ENCODE peak calls at places on chromosomes 6 and 20, in five cellular contexts. K is mesothelial cell of epicardium; T is breast epithelium; X is nephron progenitor cell; M is CD8-positive, alpha-beta T cell. Y is an unnamed sample.
A peak's percentile ranks its signal among the peaks of the same experiment; 100 is the strongest.

GRCh38 chr6:122726649-122727048 is 52.9 kb upstream of the FABP7 start:
- DNase-seq in X (peak; percentile 10), K (no peak), M (no peak), T (no peak), Y (no peak)

GRCh38 chr6:13680448-13680968 is 31.1 kb downstream of the RANBP9 start:
- DNase-seq in T (no peak), K (no peak), X (no peak), M (no peak), Y (no peak)

GRCh38 chr6:37713529-37714119 is 15.9 kb upstream of the MDGA1 start:
- DNase-seq in K (no peak), T (no peak), M (no peak), X (no peak), Y (no peak)

GRCh38 chr6:89289710-89290109 is 25.4 kb downstream of the GABRR2 start:
- DNase-seq in X (no peak), M (no peak), K (no peak), T (no peak), Y (no peak)

GRCh38 chr6:113219783-113220182 is 637.4 kb upstream of the MARCKS start:
- DNase-seq in M (no peak), X (no peak), T (no peak), K (no peak), Y (no peak)

GRCh38 chr6:26311385-26312095 is 53.5 kb upstream of the BTN3A2 start:
- DNase-seq in X (peak; percentile 32), K (no peak), M (peak; percentile 54), T (no peak), Y (no peak)

GRCh38 chr6:136921521-136921935 is 573 bp upstream of the SLC35D3 start:
- DNase-seq in X (peak; percentile 53), T (no peak), K (peak; percentile 26), M (no peak), Y (no peak)

GRCh38 chr6:64664480-64664879 is 1028.9 kb downstream of the PHF3 start:
- DNase-seq in X (no peak), M (no peak), T (no peak), K (no peak), Y (no peak)

GRCh38 chr20:2387180-2387577 is 6.5 kb downstream of the TGM6 start:
- DNase-seq in M (peak; percentile 20), T (no peak), K (no peak), X (peak; percentile 65), Y (no peak)

GRCh38 chr6:84332139-84333034 is 104.9 kb upstream of the CEP162 start:
- DNase-seq in T (no peak), X (no peak), M (no peak), K (no peak), Y (no peak)

GRCh38 chr6:53831956-53832660 is 37.3 kb downstream of the LRRC1 start:
- DNase-seq in T (no peak), X (no peak), K (no peak), M (no peak), Y (no peak)

GRCh38 chr20:3927486-3928291 is 38.5 kb downstream of the PANK2 start:
- DNase-seq in X (no peak), K (no peak), T (no peak), M (no peak), Y (no peak)

GRCh38 chr6:17417817-17418216 is 24.4 kb downstream of the CAP2 start:
- DNase-seq in X (no peak), K (no peak), T (no peak), M (no peak), Y (no peak)

GRCh38 chr20:54085425-54085824 is 15.0 kb upstream of the BCAS1 start:
- DNase-seq in K (no peak), X (no peak), M (no peak), T (no peak), Y (no peak)

GRCh38 chr20:11867286-11867921 is 50.3 kb upstream of the BTBD3 start:
- DNase-seq in M (no peak), K (no peak), X (no peak), T (no peak), Y (no peak)

GRCh38 chr6:150685860-150686259 is 86.2 kb downstream of the PLEKHG1 start:
- DNase-seq in M (peak; percentile 33), K (no peak), T (no peak), X (peak; percentile 19), Y (no peak)

GRCh38 chr20:14717124-14718004 is 380.0 kb upstream of the FLRT3 start:
- DNase-seq in K (no peak), T (no peak), X (no peak), M (no peak), Y (no peak)

GRCh38 chr20:31661625-31662371 is 24.1 kb downstream of the COX4I2 start:
- DNase-seq in M (peak; percentile 86), T (peak; percentile 62), K (peak; percentile 59), X (peak; percentile 83), Y (peak; percentile 71)

GRCh38 chr6:2976060-2976459 is 4.7 kb upstream of the SERPINB6 start:
- DNase-seq in T (no peak), X (no peak), K (no peak), M (no peak), Y (no peak)

GRCh38 chr6:130760006-130760405 is 67.2 kb upstream of the SMLR1 start:
- DNase-seq in T (no peak), X (no peak), M (no peak), K (no peak), Y (no peak)
- TF ChIP-seq CTCF in T (no peak), X (peak; percentile 38), M (no peak), K (no peak), Y (peak; percentile 38)

DNA sequence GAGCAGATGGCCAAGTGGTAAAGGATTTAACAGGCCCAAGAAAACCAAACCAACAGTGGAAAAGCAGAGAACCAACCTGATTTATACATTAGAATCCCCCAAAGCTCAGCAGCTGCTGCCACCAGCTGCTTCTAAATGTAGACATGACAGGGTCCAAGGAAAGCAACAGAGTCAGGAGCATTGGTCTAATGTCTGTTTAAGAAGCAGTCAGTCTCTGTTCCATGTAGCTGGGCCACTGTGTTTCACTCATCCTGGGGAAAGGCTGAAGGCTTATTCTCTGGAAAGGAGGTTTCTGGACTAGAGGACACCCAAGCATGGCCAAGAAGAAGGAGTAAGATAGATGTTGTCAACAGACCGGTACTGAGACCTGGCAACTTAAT is 75.4 kb downstream of the TMEM244 start:
- DNase-seq in M (no peak), K (no peak), X (no peak), T (no peak), Y (no peak)
- TF ChIP-seq CTCF in M (no peak), K (no peak), X (no peak), T (no peak), Y (no peak)

GRCh38 chr20:36478137-36478905 is 63.0 kb upstream of the MYL9 start:
- DNase-seq in K (no peak), T (no peak), X (no peak), M (no peak), Y (no peak)
- TF ChIP-seq CTCF in K (no peak), T (no peak), X (no peak), M (no peak), Y (no peak)

DNA sequence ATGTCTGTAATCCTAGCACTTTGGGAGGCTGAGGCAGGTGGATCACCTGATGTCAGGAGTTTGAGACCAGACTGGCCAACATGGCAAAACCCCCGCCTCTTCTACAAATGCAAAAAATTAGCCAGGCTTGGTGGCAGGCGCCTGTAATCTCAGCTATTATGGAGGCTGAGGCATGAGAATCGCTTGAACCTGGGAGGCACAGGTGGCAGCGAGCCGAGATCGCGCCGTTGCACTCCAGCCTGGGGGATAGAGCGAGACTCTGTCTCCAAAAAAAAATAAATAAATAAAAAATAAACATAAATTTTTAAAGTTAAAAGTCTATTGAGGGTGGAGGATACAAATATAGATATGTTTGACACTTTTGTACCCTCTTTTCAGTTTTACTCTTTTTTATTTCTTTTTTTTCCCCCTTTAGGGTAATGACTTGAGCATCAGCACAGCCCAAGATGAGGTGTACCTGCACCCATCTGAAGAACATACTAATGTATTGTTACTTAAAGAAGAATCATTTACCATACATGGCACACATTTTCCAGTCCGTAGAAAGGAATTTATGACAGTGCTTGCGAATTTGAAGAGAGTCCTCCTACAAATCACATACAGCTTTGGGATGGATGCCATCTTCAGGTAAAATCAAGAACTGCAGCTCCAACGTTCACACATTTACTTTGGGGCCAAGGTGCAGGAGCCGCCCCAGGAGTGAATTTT is 368.9 kb downstream of the LAMA2 start:
- DNase-seq in T (no peak), K (no peak), M (peak; percentile 33), X (peak; percentile 58), Y (no peak)
- TF ChIP-seq CTCF in T (peak; percentile 61), K (peak; percentile 87), M (peak; percentile 70), X (peak; percentile 86), Y (peak; percentile 89)

GRCh38 chr20:35398660-35399144 is 13.1 kb downstream of the UQCC1 start:
- DNase-seq in K (no peak), T (no peak), X (no peak), M (no peak), Y (no peak)

GRCh38 chr20:35394271-35394670 is 17.5 kb downstream of the UQCC1 start:
- DNase-seq in X (no peak), K (no peak), M (no peak), T (no peak), Y (no peak)

GRCh38 chr20:35395728-35396127 is 16.0 kb downstream of the UQCC1 start:
- DNase-seq in T (no peak), M (no peak), K (no peak), X (no peak), Y (no peak)
- TF ChIP-seq CTCF in T (no peak), M (no peak), K (no peak), X (no peak), Y (no peak)

GRCh38 chr20:10478205-10478604 is 43.1 kb downstream of the SLX4IP start:
- DNase-seq in X (no peak), T (no peak), M (no peak), K (no peak), Y (no peak)
- TF ChIP-seq CTCF in X (no peak), T (no peak), M (no peak), K (no peak), Y (no peak)

GRCh38 chr20:35618032-35618371 is 2.4 kb downstream of the SPAG4 start:
- DNase-seq in T (no peak), X (no peak), K (no peak), M (no peak), Y (no peak)

GRCh38 chr20:35620818-35621559 is 5.4 kb downstream of the SPAG4 start:
- DNase-seq in K (no peak), T (no peak), X (no peak), M (no peak), Y (no peak)

GRCh38 chr20:35619196-35620095 is 3.8 kb downstream of the SPAG4 start:
- DNase-seq in X (peak; percentile 87), K (peak; percentile 52), T (peak; percentile 64), M (peak; percentile 79), Y (peak; percentile 84)

GRCh38 chr20:35618372-35619131 is 2.9 kb downstream of the SPAG4 start:
- DNase-seq in K (no peak), T (no peak), X (peak; percentile 32), M (peak; percentile 31), Y (no peak)

GRCh38 chr20:35621560-35621946 is 5.9 kb downstream of the SPAG4 start:
- DNase-seq in K (no peak), T (no peak), M (no peak), X (no peak), Y (no peak)
- TF ChIP-seq CTCF in K (no peak), T (no peak), M (no peak), X (peak; percentile 15), Y (no peak)

Y was measured in D721Med.